ENCODE peak calls at places on chromosomes 13 and 19, in ten cellular contexts. N, K, L, R, P, O, X, T, B and E are unnamed samples.

GRCh38 chr13:23087884-23088283 is 92.9 kb upstream of the SGCG start:
- DNase-seq in N (peak; percentile 29), K (peak; percentile 31), L (no peak), R (peak; percentile 44), P (no peak), O (no peak), X (no peak), T (peak; percentile 4), B (no peak), E (no peak)

GRCh38 chr19:49590971-49591730 is at the start of gene PRR12:
- DNase-seq in N (peak; percentile 87), K (peak; percentile 72), L (peak; percentile 92), R (peak; percentile 59), P (peak; percentile 79), O (peak; percentile 49), X (peak; percentile 74), T (peak; percentile 39), B (peak; percentile 75), E (peak; percentile 68)

GRCh38 chr19:38134538-38135149 is 89.4 kb downstream of the DPF1 start:
- DNase-seq in N (peak; percentile 63), K (peak; percentile 55), L (no peak), R (peak; percentile 50), P (no peak), O (no peak), X (no peak), T (peak; percentile 32), B (no peak), E (peak; percentile 16)

GRCh38 chr19:507286-508203 is at the start of gene TPGS1:
- DNase-seq in N (peak; percentile 89), K (peak; percentile 65), L (peak; percentile 94), R (no peak), P (peak; percentile 95), O (peak; percentile 50), X (peak; percentile 63), T (peak; percentile 51), B (no peak), E (peak; percentile 79)

GRCh38 chr19:35030257-35031071 is at the start of gene SCN1B:
- DNase-seq in N (peak; percentile 27), K (peak; percentile 59), L (peak; percentile 92), R (peak; percentile 30), P (peak; percentile 86), O (no peak), X (peak; percentile 64), T (peak; percentile 46), B (peak; percentile 46), E (peak; percentile 46)

GRCh38 chr19:3398114-3398899 is 31.9 kb downstream of the NFIC start:
- DNase-seq in N (no peak), K (peak; percentile 55), L (peak; percentile 96), R (peak; percentile 44), P (peak; percentile 84), O (peak; percentile 81), X (peak; percentile 87), T (no peak), B (no peak), E (peak; percentile 67)

GRCh38 chr19:10603873-10604459 is 16.9 kb upstream of the AP1M2 start:
- DNase-seq in N (peak; percentile 79), K (no peak), L (no peak), R (no peak), P (no peak), O (no peak), X (no peak), T (peak; percentile 37), B (peak; percentile 46), E (peak; percentile 24)

GRCh38 chr19:36939153-36939552 is 23.0 kb downstream of the ZNF568 start:
- DNase-seq in N (no peak), K (no peak), L (no peak), R (no peak), P (no peak), O (no peak), X (no peak), T (no peak), B (no peak), E (no peak)

DNA sequence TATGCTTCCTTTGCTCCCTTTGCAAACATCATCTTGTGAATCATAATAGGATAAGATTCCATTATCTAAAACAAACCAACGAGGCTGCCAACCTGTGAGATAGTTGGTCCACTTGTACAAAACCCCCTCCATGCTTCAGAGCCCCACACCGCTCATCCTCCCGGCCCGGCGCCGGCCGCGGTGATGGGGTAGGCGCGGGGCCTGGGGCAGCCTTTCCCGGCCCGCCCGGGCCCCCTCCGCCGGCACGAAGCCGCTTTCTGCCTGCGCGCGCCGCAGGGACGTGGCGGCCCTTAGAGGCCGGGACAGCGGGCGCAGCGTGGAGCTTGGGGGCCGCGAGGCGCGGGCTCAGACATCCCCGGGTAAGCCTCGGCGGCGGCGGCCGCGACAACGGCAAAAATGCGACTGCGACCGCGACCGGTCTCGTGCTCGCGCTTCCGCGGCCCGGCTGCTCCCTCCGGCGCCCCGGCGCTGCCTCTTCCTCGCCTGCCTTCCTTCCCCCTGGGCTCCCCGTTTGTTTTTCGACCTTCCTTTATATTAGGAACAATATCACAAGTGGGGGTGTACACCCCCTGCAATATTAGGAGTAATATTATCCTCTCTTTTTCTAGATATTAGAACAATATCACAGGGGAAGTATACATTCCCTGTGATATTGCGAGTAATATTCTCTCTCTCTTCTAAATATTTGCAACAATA is 54.0 kb upstream of the CEACAM21 start:
- DNase-seq in N (peak; percentile 42), K (no peak), L (no peak), R (no peak), P (peak; percentile 76), O (no peak), X (no peak), T (no peak), B (peak; percentile 47), E (no peak)
- H3K4me3 ChIP-seq in N (peak overlapping the region; percentile 46), K (no peak overlapping the region), L (peak overlapping the region; percentile 14), R (no peak overlapping the region), P (peak overlapping the region; percentile 57), O (peak overlapping the region; percentile 28), X (no peak overlapping the region), T (no peak overlapping the region), B (peak overlapping the region; percentile 63), E (peak overlapping the region; percentile 4)

GRCh38 chr13:52743569-52743968 is 3.9 kb upstream of the CNMD start:
- DNase-seq in N (no peak), K (no peak), L (no peak), R (no peak), P (no peak), O (no peak), X (no peak), T (no peak), B (no peak), E (no peak)
- H3K4me3 ChIP-seq in N (no peak overlapping the region), K (no peak overlapping the region), L (no peak overlapping the region), R (no peak overlapping the region), P (no peak overlapping the region), O (no peak overlapping the region), X (no peak overlapping the region), T (no peak overlapping the region), B (no peak overlapping the region), E (no peak overlapping the region)

GRCh38 chr13:94325148-94325528 is 154.3 kb downstream of the DCT start:
- DNase-seq in N (no peak), K (no peak), L (no peak), R (no peak), P (no peak), O (no peak), X (no peak), T (no peak), B (no peak), E (no peak)

GRCh38 chr13:94325660-94326059 is 153.8 kb downstream of the DCT start:
- DNase-seq in N (no peak), K (no peak), L (no peak), R (no peak), P (no peak), O (no peak), X (peak; percentile 43), T (peak; percentile 84), B (no peak), E (no peak)

GRCh38 chr13:94329277-94329676 is 150.2 kb downstream of the DCT start:
- DNase-seq in N (no peak), K (peak; percentile 83), L (no peak), R (no peak), P (no peak), O (no peak), X (peak; percentile 52), T (peak; percentile 74), B (no peak), E (no peak)

GRCh38 chr13:94328336-94329041 is 151.0 kb downstream of the DCT start:
- DNase-seq in N (no peak), K (no peak), L (no peak), R (no peak), P (no peak), O (no peak), X (no peak), T (no peak), B (no peak), E (no peak)

GRCh38 chr13:94327318-94327717 is 152.2 kb downstream of the DCT start:
- DNase-seq in N (peak; percentile 86), K (no peak), L (no peak), R (no peak), P (no peak), O (no peak), X (no peak), T (no peak), B (peak; percentile 33), E (no peak)
- H3K4me3 ChIP-seq in N (no peak overlapping the region), K (no peak overlapping the region), L (no peak overlapping the region), R (no peak overlapping the region), P (no peak overlapping the region), O (no peak overlapping the region), X (no peak overlapping the region), T (no peak overlapping the region), B (peak overlapping the region; percentile 11), E (no peak overlapping the region)

GRCh38 chr13:49627831-49628652 is at the start of gene ARL11:
- DNase-seq in N (peak; percentile 89), K (no peak), L (peak; percentile 92), R (peak; percentile 32), P (peak; percentile 81), O (peak; percentile 33), X (no peak), T (no peak), B (peak; percentile 47), E (peak; percentile 80)

GRCh38 chr13:49630580-49630979 is 2.3 kb downstream of the ARL11 start:
- DNase-seq in N (no peak), K (no peak), L (no peak), R (no peak), P (no peak), O (no peak), X (no peak), T (no peak), B (no peak), E (no peak)

GRCh38 chr13:49629947-49630346 is 1.6 kb downstream of the ARL11 start:
- DNase-seq in N (no peak), K (no peak), L (no peak), R (peak; percentile 19), P (no peak), O (no peak), X (no peak), T (no peak), B (no peak), E (no peak)

GRCh38 chr13:49632156-49632555 is 3.8 kb downstream of the ARL11 start:
- DNase-seq in N (no peak), K (no peak), L (no peak), R (no peak), P (no peak), O (no peak), X (no peak), T (no peak), B (no peak), E (no peak)

DNA sequence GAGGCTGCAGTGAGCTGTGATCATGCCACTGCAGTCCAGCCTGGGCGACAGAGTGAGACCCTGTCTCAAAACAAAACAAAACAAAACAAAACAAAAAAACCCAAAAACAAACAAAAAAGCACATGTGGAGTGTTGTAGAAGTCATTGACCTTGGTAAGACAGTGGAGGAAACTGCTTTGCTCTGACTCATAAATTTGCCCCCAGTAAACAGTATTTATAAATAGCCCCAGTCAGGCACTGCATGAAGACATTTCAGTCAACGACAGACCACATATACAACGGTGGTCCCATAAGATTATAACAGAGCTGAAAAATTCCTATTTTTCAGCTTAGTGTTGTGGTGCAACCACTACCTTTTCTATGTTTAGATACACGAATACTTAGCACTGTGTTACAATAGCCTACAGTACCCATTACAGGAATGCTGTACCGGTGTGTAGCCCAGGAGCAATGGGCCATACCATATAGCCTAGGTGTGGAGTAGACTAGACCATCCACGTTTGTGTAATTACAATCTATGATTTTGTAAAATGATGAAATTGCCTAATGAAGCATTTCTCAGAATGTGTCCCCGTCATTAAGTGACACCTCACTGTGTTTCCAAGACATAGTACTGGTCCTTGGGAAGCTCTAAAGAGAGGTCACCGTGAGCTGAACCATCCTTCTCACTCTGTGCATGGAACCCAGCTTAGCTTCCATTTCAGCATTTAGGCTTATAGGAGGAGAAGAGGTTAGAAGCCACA is 1.1 kb downstream of the ARL11 start:
- DNase-seq in N (peak; percentile 20), K (no peak), L (no peak), R (no peak), P (no peak), O (no peak), X (no peak), T (no peak), B (no peak), E (no peak)
- H3K4me3 ChIP-seq in N (peak overlapping the region; percentile 88), K (no peak overlapping the region), L (no peak overlapping the region), R (no peak overlapping the region), P (no peak overlapping the region), O (peak overlapping the region; percentile 20), X (no peak overlapping the region), T (no peak overlapping the region), B (no peak overlapping the region), E (peak overlapping the region; percentile 42)